ENCODE peak calls at places on chromosomes 1 and 21, in ten cellular contexts. F, J, N, Z, H, E, P, Q, T and Y are unnamed samples. For H3K4me1, the result is how much of the 10 kb centered on the place peaks cover.

GRCh38 chr1:234911787-234912186 is 216.8 kb downstream of the TOMM20 start:
- DNase-seq in J (peak), F (no peak), E (no peak), T (no peak), Q (no peak), Z (no peak), H (no peak), P (no peak), N (no peak), Y (peak)

GRCh38 chr1:59156526-59157196 is 140.2 kb upstream of the FGGY start:
- DNase-seq in F (peak), T (no peak), J (no peak), Z (no peak), N (no peak), H (no peak), Q (no peak), E (no peak), P (no peak), Y (no peak)

GRCh38 chr1:247357062-247357780 is 25.6 kb upstream of the ZNF496 start:
- DNase-seq in Z (no peak), H (no peak), F (no peak), E (no peak), J (peak), T (no peak), N (peak), P (no peak), Q (peak), Y (no peak)

GRCh38 chr1:121459235-121459634 is 274.5 kb downstream of the SRGAP2C start:
- DNase-seq in T (no peak), E (no peak), Z (no peak), J (no peak), N (no peak), P (no peak), H (no peak), Q (no peak), F (no peak), Y (no peak)

GRCh38 chr1:6027591-6027990 is 18.1 kb upstream of the KCNAB2 start:
- DNase-seq in H (no peak), Q (no peak), F (no peak), J (no peak), Z (no peak), P (peak), T (no peak), E (no peak), N (no peak), Y (no peak)

GRCh38 chr1:14165289-14165867 is 433.1 kb upstream of the KAZN start:
- DNase-seq in J (no peak), F (no peak), T (no peak), H (no peak), E (no peak), N (no peak), P (no peak), Q (no peak), Z (no peak), Y (no peak)

GRCh38 chr21:45248893-45249381 is 38.8 kb downstream of the POFUT2 start:
- DNase-seq in P (no peak), E (no peak), Z (peak), J (peak), H (peak), T (no peak), F (peak), Q (peak), N (no peak), Y (no peak)

GRCh38 chr21:31630062-31630711 is 29.3 kb upstream of the SOD1 start:
- DNase-seq in H (peak), J (peak), Q (peak), Z (no peak), F (no peak), N (no peak), E (no peak), T (no peak), P (no peak), Y (no peak)

GRCh38 chr1:56713112-56713511 is 68.0 kb downstream of the PRKAA2 start:
- DNase-seq in Q (no peak), E (no peak), N (no peak), T (no peak), P (no peak), J (no peak), Z (no peak), H (no peak), F (no peak), Y (no peak)

GRCh38 chr1:94797286-94797685 is 22.9 kb upstream of the SLC44A3 start:
- DNase-seq in E (no peak), T (no peak), Z (no peak), J (no peak), H (no peak), P (no peak), Q (no peak), N (no peak), F (no peak), Y (no peak)

GRCh38 chr1:192538407-192539311 is 36.9 kb upstream of the RGS1 start:
- DNase-seq in T (no peak), Q (peak), J (peak), Z (no peak), E (no peak), F (no peak), N (no peak), P (no peak), H (no peak), Y (peak)

GRCh38 chr1:149848340-149848771 is 51.0 kb upstream of the BOLA1 start:
- DNase-seq in N (no peak), Q (peak), H (no peak), T (no peak), J (no peak), F (no peak), P (no peak), E (no peak), Z (no peak), Y (peak)

GRCh38 chr1:57470028-57470427 is 46.2 kb upstream of the DAB1 start:
- DNase-seq in F (no peak), P (no peak), Q (peak), Z (no peak), H (no peak), E (no peak), J (peak), T (no peak), N (no peak), Y (no peak)

GRCh38 chr1:20878799-20879198 is 91.7 kb upstream of the HP1BP3 start:
- DNase-seq in J (no peak), Q (no peak), H (no peak), Z (no peak), P (no peak), T (no peak), N (no peak), F (no peak), E (no peak), Y (no peak)

GRCh38 chr1:3450202-3450863 is 4.1 kb upstream of the ARHGEF16 start:
- DNase-seq in H (no peak), Q (no peak), J (no peak), N (no peak), T (no peak), F (no peak), E (no peak), Z (no peak), P (no peak), Y (no peak)

GRCh38 chr1:10734900-10735602 is 61.4 kb downstream of the CASZ1 start:
- DNase-seq in J (no peak), T (no peak), Q (no peak), P (peak), E (peak), F (no peak), H (no peak), Z (no peak), N (peak), Y (no peak)

GRCh38 chr1:64952055-64952699 is 14.2 kb downstream of the JAK1 start:
- DNase-seq in J (no peak), T (no peak), Q (no peak), H (no peak), N (no peak), Z (no peak), F (no peak), E (no peak), P (no peak), Y (no peak)
- H3K4me1 ChIP-seq in J (under half), T (half or more), Q (under half), H (under half), N (half or more), Z (half or more), F (under half), E (half or more), P (under half), Y (half or more)

DNA sequence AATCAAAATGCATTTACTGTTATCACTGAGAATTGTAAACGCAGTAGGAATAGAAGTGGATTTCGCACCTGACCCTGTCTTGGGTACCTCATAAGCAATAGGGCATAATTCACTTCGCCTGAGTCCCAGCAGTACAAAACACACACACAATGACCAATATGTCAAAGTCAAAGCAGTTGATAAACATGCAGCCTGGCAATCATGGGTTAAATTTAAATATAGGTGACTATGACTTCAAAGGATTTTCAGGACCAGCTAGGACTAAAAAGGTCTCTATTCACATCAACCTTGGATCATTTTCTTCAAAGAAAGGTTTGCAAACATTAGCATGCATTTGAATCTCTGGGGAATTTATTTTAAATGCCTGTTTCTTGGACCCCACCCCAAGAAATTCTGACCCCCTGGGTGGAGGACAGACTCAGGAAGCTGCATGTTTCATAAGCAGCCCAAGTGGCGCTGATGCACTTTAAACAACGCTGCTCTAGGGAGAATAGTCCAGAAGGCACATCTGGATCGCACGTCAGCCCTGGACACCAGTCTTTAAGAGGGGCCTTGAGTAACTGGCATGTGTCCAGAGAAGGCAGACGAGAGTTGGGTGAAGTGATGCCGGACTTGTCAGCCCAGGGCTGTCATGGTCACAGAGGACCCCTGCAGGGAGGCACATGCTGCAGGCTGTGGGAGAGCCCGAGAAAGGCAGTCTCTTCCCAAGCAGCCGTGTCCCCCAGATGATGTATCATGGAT is 55.7 kb upstream of the EFHD2 start:
- DNase-seq in E (no peak), H (no peak), T (no peak), F (no peak), Q (peak), J (no peak), P (no peak), N (no peak), Z (no peak), Y (no peak)
- H3K4me3 ChIP-seq in E (no peak), H (no peak), T (no peak), F (no peak), Q (no peak), J (no peak), P (no peak), N (no peak), Z (no peak), Y (no peak)

GRCh38 chr1:155128755-155129473 is 1.2 kb downstream of the EFNA1 start:
- DNase-seq in T (peak), H (peak), F (no peak), E (peak), Q (no peak), J (no peak), P (no peak), N (peak), Z (peak), Y (no peak)
- H3K27ac ChIP-seq in T (peak), H (peak), F (peak), E (peak), Q (no peak), J (no peak), P (peak), N (peak), Z (peak), Y (no peak)

GRCh38 chr1:197783510-197783948 is 8.2 kb upstream of the DENND1B start:
- DNase-seq in H (peak), E (no peak), Z (peak), N (no peak), Q (peak), T (no peak), F (no peak), P (no peak), J (no peak), Y (no peak)
- H3K4me1 ChIP-seq in H (under half), E (under half), Z (under half), N (under half), Q (under half), T (under half), F (under half), P (under half), J (under half), Y (under half)